ENCODE peak calls at places on chromosome 9, in five cellular contexts. L, G, I, W and M are unnamed samples.

GRCh38 chr9:12813960-12814876 is 39.4 kb downstream of the LURAP1L start:
- DNase-seq in G (no peak), L (no peak), W (peak), I (no peak), M (peak)

GRCh38 chr9:673264-673965 is 168.1 kb upstream of the DMRT1 start:
- DNase-seq in I (no peak), W (peak), L (no peak), G (no peak), M (no peak)

GRCh38 chr9:444528-444927 is 229.9 kb downstream of the DOCK8 start:
- DNase-seq in L (no peak), I (no peak), W (peak), G (peak), M (no peak)

GRCh38 chr9:124017064-124017928 is 5.7 kb downstream of the LHX2 start:
- DNase-seq in I (no peak), G (peak), L (no peak), W (no peak), M (no peak)

GRCh38 chr9:22395585-22396205 is 50.9 kb upstream of the DMRTA1 start:
- DNase-seq in I (no peak), G (no peak), L (no peak), W (peak), M (no peak)

GRCh38 chr9:121369595-121370265 is at the start of gene STOM:
- DNase-seq in W (peak), I (peak), G (peak), L (no peak), M (peak)

GRCh38 chr9:36166150-36166927 is 2.8 kb upstream of the CCIN start:
- DNase-seq in W (peak), I (peak), L (peak), G (peak), M (peak)

GRCh38 chr9:81372628-81373191 is 316.6 kb downstream of the TLE1 start:
- DNase-seq in I (peak), G (no peak), L (no peak), W (no peak), M (no peak)

GRCh38 chr9:93254061-93254481 is 70.1 kb downstream of the WNK2 start:
- DNase-seq in L (no peak), G (no peak), I (peak), W (no peak), M (no peak)

GRCh38 chr9:908806-909205 is 67.3 kb downstream of the DMRT1 start:
- DNase-seq in W (no peak), I (no peak), G (peak), L (no peak), M (no peak)

GRCh38 chr9:94554439-94555331 is at the start of gene PCAT7:
- DNase-seq in L (peak), I (no peak), G (peak), W (peak), M (peak)

GRCh38 chr9:16869140-16869903 is 1.1 kb downstream of the BNC2 start:
- DNase-seq in W (no peak), G (peak), L (no peak), I (no peak), M (no peak)

GRCh38 chr9:89532478-89532877 is 34.6 kb upstream of the SEMA4D start:
- DNase-seq in I (no peak), L (no peak), G (no peak), W (peak), M (no peak)

GRCh38 chr9:136111910-136112309 is 6.8 kb downstream of the TMEM250 start:
- DNase-seq in I (no peak), W (no peak), G (no peak), L (no peak), M (no peak)

GRCh38 chr9:136108648-136109266 is 9.9 kb downstream of the TMEM250 start:
- DNase-seq in W (no peak), L (no peak), I (no peak), G (no peak), M (no peak)

GRCh38 chr9:136111190-136111589 is 7.5 kb downstream of the TMEM250 start:
- DNase-seq in I (no peak), W (no peak), L (no peak), G (no peak), M (no peak)

GRCh38 chr9:136109351-136110081 is 9.2 kb downstream of the TMEM250 start:
- DNase-seq in I (peak), L (peak), G (peak), W (peak), M (peak)

GRCh38 chr9:136110082-136111061 is 8.3 kb downstream of the TMEM250 start:
- DNase-seq in G (peak), I (no peak), L (no peak), W (no peak), M (peak)
- H3K4me3 ChIP-seq in G (peak), I (peak), L (peak), W (no peak), M (peak)

GRCh38 chr9:137086531-137087408 is at the start of gene MAN1B1:
- DNase-seq in W (peak), I (peak), L (peak), G (peak), M (peak)
- TF ChIP-seq CTCF in W (no peak), I (no peak), L (no peak), G (no peak), M (no peak)

DNA sequence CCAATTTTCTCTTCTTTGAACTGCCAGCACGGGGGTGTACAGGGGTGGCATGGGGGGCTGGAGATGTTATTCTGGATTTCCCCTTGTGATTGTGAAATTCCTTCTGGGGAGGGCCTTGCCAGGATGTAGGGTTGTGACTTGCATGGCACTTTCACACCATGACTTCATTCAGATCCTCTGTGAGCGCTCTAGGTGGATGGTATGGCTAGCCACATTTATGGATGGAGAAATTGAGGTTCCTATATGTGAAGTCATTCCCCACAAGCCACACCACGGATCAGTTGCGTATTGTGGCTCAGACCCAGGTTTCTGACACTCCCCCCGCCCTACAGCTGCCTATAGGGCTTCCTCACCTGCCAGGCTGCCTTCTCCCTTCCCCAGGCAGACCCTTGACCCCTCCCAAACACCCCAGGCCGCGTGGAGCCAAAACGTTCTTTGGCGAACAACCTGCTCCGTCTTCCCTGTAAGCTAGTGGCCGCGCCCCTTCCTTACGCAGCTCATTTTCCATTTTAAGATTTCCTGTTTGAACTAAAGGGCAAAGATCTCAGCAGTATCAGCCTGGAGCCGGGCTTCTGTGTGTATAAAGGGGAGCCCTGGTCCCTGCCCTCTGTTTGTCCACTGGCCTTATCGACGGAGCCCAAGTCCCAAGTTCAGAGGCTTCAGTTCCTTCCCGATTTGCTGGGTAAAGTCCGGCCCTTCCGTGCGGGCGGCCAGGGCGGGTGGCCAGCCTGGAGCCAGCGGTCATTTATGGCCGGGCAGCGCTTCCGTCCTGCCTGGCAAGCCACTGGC is 97.8 kb upstream of the KLF4 start:
- DNase-seq in W (no peak), L (no peak), I (peak), G (no peak), M (no peak)
- H3K4me3 ChIP-seq in W (no peak), L (no peak), I (no peak), G (no peak), M (no peak)

GRCh38 chr9:27548055-27548741 is 18.6 kb upstream of the MOB3B start:
- DNase-seq in I (no peak), L (peak), G (peak), W (peak), M (peak)
- TF ChIP-seq CTCF in I (peak), L (peak), G (peak), W (peak), M (no peak)

DNA sequence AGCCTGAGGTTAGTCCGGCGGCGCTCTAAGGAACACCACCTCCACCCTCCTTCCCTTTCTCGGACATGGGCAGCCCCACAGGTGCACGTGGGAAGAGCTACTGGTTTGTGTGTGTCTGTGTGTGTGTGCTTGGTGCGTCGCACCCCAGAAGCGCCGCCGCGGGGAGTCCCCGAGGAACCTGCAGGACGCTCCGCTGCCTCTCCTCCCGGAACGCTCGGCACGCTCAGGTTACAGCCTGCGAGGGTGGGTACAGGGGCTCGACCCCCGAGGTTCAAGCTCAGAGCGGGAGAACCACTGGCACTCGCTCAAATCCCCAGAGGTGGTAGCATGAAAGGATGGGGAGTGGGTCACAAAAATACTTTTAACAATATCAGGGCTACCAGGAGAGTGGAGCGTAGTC is 2.0 kb downstream of the ASTN2 start:
- DNase-seq in W (no peak), G (peak), I (no peak), L (no peak), M (no peak)
- H3K4me3 ChIP-seq in W (no peak), G (peak), I (no peak), L (no peak), M (no peak)

GRCh38 chr9:107989099-107989498 is 499.5 kb upstream of the KLF4 start:
- DNase-seq in L (no peak), I (no peak), W (no peak), G (no peak), M (no peak)
- TF ChIP-seq CTCF in L (no peak), I (no peak), W (no peak), G (no peak), M (no peak)

DNA sequence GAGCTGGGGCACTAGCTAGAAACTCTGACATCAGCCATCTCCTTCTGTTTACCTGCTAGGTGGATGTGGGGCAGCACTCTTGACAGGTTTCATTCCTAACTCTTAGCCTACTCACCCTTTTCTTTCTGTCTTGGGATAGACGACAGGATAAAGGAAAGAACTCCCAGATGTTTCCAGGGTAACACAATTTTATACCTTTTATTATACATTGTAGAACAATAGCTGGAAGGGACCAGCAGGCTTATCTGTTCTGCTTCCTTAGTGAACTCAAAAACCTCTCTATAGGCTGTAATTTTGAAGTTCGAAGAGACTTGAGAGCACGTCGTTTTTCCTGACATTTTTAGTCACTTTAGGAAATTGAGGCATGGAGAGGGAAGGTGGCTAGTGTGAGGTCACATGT is 13.2 kb downstream of the SPTAN1 start:
- DNase-seq in W (no peak), I (no peak), L (no peak), G (no peak), M (no peak)
- H3K4me3 ChIP-seq in W (no peak), I (no peak), L (no peak), G (no peak), M (no peak)

DNA sequence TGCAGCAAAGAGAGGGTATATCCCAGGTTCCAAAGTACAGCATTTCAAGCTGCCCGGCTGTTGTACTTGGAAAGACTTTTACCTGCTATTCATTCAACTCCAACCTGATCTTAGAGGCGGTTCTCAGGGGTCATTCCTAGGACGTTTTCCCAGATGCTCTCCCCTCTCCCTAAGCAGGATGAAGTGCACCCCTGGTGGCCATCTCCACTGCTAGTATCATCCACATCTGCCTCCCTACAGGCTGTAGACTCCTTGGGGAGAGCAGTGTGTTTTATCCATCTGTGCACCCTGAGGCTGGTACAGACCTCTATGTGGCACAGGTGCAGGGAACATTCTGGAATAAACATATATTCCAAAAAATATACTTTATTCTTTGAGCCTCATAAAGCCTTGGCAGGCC is 56.8 kb downstream of the PTPN3 start:
- DNase-seq in G (peak), L (no peak), W (no peak), I (no peak), M (no peak)
- TF ChIP-seq CTCF in G (peak), L (no peak), W (peak), I (no peak), M (peak)